ENCODE peak calls at places on chromosomes 13 and 19, in five cellular contexts. One of them, this sample, is unnamed.

GRCh38 chr13:112181336-112182051 is 114.5 kb downstream of the SOX1 start:
- DNase-seq in MCF 10A: no peak
- DNase-seq in cardiac fibroblast: no peak
- DNase-seq in BE2C: no peak
- DNase-seq in mammary epithelial cell: no peak
- DNase-seq in this sample: no peak

GRCh38 chr19:54172413-54172763 is 572 bp downstream of the TMC4 start:
- DNase-seq in MCF 10A: no peak
- DNase-seq in cardiac fibroblast: no peak
- DNase-seq in BE2C: no peak
- DNase-seq in mammary epithelial cell: no peak
- DNase-seq in this sample: no peak

GRCh38 chr13:96677029-96677428 is 317.2 kb downstream of the OXGR1 start:
- DNase-seq in MCF 10A: no peak
- DNase-seq in cardiac fibroblast: no peak
- DNase-seq in BE2C: no peak
- DNase-seq in mammary epithelial cell: no peak
- DNase-seq in this sample: no peak

GRCh38 chr19:20167020-20167644 is at the start of gene ZNF486:
- DNase-seq in MCF 10A: no peak
- DNase-seq in cardiac fibroblast: peak
- DNase-seq in BE2C: peak
- DNase-seq in mammary epithelial cell: peak
- DNase-seq in this sample: peak

GRCh38 chr19:15225797-15226196 is 6.5 kb downstream of the EPHX3 start:
- DNase-seq in MCF 10A: no peak
- DNase-seq in cardiac fibroblast: no peak
- DNase-seq in BE2C: no peak
- DNase-seq in mammary epithelial cell: no peak
- DNase-seq in this sample: no peak

GRCh38 chr13:113906566-113906965 is 42.7 kb upstream of the GAS6 start:
- DNase-seq in MCF 10A: no peak
- DNase-seq in cardiac fibroblast: no peak
- DNase-seq in BE2C: no peak
- DNase-seq in mammary epithelial cell: no peak
- DNase-seq in this sample: no peak

GRCh38 chr19:30648321-30648720 is 276.1 kb downstream of the ZNF536 start:
- DNase-seq in MCF 10A: no peak
- DNase-seq in cardiac fibroblast: no peak
- DNase-seq in BE2C: no peak
- DNase-seq in mammary epithelial cell: no peak
- DNase-seq in this sample: no peak

GRCh38 chr19:54560881-54561385 is 12.7 kb upstream of the LILRA2 start:
- DNase-seq in MCF 10A: no peak
- DNase-seq in cardiac fibroblast: no peak
- DNase-seq in BE2C: no peak
- DNase-seq in mammary epithelial cell: no peak
- DNase-seq in this sample: no peak

GRCh38 chr13:24083722-24084421 is 76.6 kb upstream of the SPATA13 start:
- DNase-seq in MCF 10A: no peak
- DNase-seq in cardiac fibroblast: no peak
- DNase-seq in BE2C: no peak
- DNase-seq in mammary epithelial cell: no peak
- DNase-seq in this sample: no peak

GRCh38 chr13:75797256-75797655 is 161.1 kb downstream of the LMO7 start:
- DNase-seq in MCF 10A: no peak
- DNase-seq in cardiac fibroblast: no peak
- DNase-seq in BE2C: no peak
- DNase-seq in mammary epithelial cell: no peak
- DNase-seq in this sample: no peak

GRCh38 chr13:26051231-26052135 is at the start of gene SHISA2:
- DNase-seq in MCF 10A: peak
- DNase-seq in cardiac fibroblast: peak
- DNase-seq in BE2C: peak
- DNase-seq in mammary epithelial cell: peak
- DNase-seq in this sample: peak

GRCh38 chr19:54420383-54421168 is 5.3 kb downstream of the TTYH1 start:
- DNase-seq in MCF 10A: no peak
- DNase-seq in cardiac fibroblast: peak
- DNase-seq in BE2C: no peak
- DNase-seq in mammary epithelial cell: no peak
- DNase-seq in this sample: no peak

GRCh38 chr19:3398114-3398899 is 31.9 kb downstream of the NFIC start:
- DNase-seq in MCF 10A: no peak
- DNase-seq in cardiac fibroblast: peak
- DNase-seq in BE2C: no peak
- DNase-seq in mammary epithelial cell: no peak
- DNase-seq in this sample: no peak

GRCh38 chr13:76708138-76708537 is 178.1 kb downstream of the KCTD12 start:
- DNase-seq in MCF 10A: no peak
- DNase-seq in cardiac fibroblast: peak
- DNase-seq in BE2C: no peak
- DNase-seq in mammary epithelial cell: no peak
- DNase-seq in this sample: no peak

GRCh38 chr19:34317311-34317927 is 47.6 kb upstream of the GPI start:
- DNase-seq in MCF 10A: no peak
- DNase-seq in cardiac fibroblast: no peak
- DNase-seq in BE2C: no peak
- DNase-seq in mammary epithelial cell: peak
- DNase-seq in this sample: no peak

GRCh38 chr19:17803264-17803896 is 8.4 kb downstream of the B3GNT3 start:
- DNase-seq in MCF 10A: no peak
- DNase-seq in cardiac fibroblast: no peak
- DNase-seq in BE2C: no peak
- DNase-seq in mammary epithelial cell: no peak
- DNase-seq in this sample: no peak

GRCh38 chr19:48271531-48272151 is 1.8 kb downstream of the ZNF114 start:
- DNase-seq in MCF 10A: peak
- DNase-seq in cardiac fibroblast: peak
- DNase-seq in BE2C: peak
- DNase-seq in mammary epithelial cell: peak
- DNase-seq in this sample: peak

GRCh38 chr13:57740719-57741118 is 109.2 kb downstream of the PCDH17 start:
- DNase-seq in MCF 10A: peak
- DNase-seq in cardiac fibroblast: no peak
- DNase-seq in BE2C: peak
- DNase-seq in mammary epithelial cell: no peak
- DNase-seq in this sample: no peak

GRCh38 chr13:34867590-34867989 is 74.5 kb upstream of the NBEA start:
- DNase-seq in MCF 10A: peak
- DNase-seq in cardiac fibroblast: peak
- DNase-seq in BE2C: no peak
- DNase-seq in mammary epithelial cell: peak
- DNase-seq in this sample: no peak

GRCh38 chr13:51845574-51846318 is 769 bp upstream of the TMEM272 start:
- DNase-seq in MCF 10A: no peak
- DNase-seq in cardiac fibroblast: no peak
- DNase-seq in BE2C: no peak
- DNase-seq in mammary epithelial cell: no peak
- DNase-seq in this sample: no peak

GRCh38 chr13:51848674-51849073 is 3.7 kb upstream of the TMEM272 start:
- DNase-seq in MCF 10A: peak
- DNase-seq in cardiac fibroblast: peak
- DNase-seq in BE2C: no peak
- DNase-seq in mammary epithelial cell: no peak
- DNase-seq in this sample: no peak

GRCh38 chr13:51844862-51845573 is at the start of gene TMEM272:
- DNase-seq in MCF 10A: peak
- DNase-seq in cardiac fibroblast: peak
- DNase-seq in BE2C: peak
- DNase-seq in mammary epithelial cell: no peak
- DNase-seq in this sample: peak

GRCh38 chr13:51846756-51847155 is 1.8 kb upstream of the TMEM272 start:
- DNase-seq in MCF 10A: no peak
- DNase-seq in cardiac fibroblast: no peak
- DNase-seq in BE2C: no peak
- DNase-seq in mammary epithelial cell: peak
- DNase-seq in this sample: no peak

DNA sequence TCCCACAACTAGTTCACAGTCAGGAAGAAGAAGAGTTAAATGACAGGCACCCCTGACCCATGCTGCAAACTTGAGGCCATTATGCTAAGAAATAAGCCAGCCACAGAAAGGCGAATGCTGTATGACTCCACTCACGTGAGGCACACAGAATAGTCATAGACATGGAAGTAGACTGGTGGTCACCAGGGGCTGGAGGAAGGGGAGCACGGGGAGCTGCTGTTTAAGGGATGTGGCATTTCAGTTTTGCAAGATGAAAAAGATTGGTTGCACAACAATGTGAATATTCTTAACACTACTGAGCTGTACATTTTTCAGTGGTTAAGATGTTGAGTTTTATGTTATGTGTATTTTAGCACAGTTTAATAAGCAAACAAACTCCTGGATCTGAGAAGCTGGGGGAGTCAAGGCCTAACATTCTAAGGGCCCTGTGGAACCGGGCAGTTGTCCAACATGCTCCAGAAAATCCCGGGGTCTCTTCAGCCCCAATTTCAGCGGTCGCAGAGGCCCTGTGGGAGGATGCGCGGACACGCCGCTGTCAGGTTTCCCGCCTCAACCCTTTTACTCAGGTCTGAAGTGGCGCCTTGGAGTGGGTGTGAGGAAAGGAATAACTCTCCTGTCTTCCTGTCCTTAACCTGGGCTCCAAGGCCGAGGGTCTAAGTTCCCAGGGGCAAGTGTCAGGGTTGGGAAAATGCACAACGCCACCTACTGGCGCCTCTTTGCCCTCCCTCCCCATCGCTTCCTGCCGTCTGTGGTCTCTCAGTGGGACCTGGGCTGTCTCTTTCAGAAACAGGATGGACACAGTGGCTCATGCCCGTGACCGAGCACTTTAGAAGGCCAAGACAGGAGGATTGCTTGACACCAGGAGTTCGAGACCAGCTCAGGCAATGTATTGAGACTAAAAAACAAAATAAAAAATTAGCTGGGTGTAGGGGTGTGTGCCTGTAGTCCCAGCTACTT is 4.4 kb upstream of the TMEM272 start:
- DNase-seq in MCF 10A: peak
- DNase-seq in cardiac fibroblast: peak
- DNase-seq in BE2C: peak
- DNase-seq in mammary epithelial cell: no peak
- DNase-seq in this sample: peak
- TF ChIP-seq CTCF in MCF 10A: peak
- TF ChIP-seq CTCF in cardiac fibroblast: peak
- TF ChIP-seq CTCF in BE2C: peak
- TF ChIP-seq CTCF in mammary epithelial cell: peak
- TF ChIP-seq CTCF in this sample: peak

GRCh38 chr13:32001392-32001768 is 30.2 kb upstream of the FRY start:
- DNase-seq in MCF 10A: peak
- DNase-seq in cardiac fibroblast: peak
- DNase-seq in BE2C: no peak
- DNase-seq in mammary epithelial cell: peak
- DNase-seq in this sample: no peak
- TF ChIP-seq CTCF in MCF 10A: peak
- TF ChIP-seq CTCF in cardiac fibroblast: peak
- TF ChIP-seq CTCF in BE2C: peak
- TF ChIP-seq CTCF in mammary epithelial cell: peak
- TF ChIP-seq CTCF in this sample: peak

DNA sequence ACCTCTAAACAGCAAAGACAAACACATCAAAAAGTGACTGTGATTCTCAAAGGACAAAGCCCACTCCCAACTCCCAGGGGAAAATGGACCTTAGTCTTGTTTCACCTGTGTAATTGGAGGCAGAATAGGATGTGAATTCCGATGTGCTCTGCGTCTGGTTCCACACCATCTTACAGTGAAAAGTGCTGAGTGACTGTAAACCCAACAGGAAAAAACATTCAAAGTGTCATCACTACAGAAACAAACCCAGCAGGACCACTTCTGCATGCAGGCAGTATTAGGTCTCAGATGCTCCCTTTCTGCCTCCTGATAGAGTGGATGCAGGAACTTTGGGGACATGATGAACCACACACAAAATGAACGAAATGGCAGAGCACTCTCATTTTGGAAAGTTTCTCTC is 6.5 kb downstream of the UQCRFS1 start:
- DNase-seq in MCF 10A: no peak
- DNase-seq in cardiac fibroblast: no peak
- DNase-seq in BE2C: no peak
- DNase-seq in mammary epithelial cell: no peak
- DNase-seq in this sample: no peak
- TF ChIP-seq CTCF in MCF 10A: no peak
- TF ChIP-seq CTCF in cardiac fibroblast: no peak
- TF ChIP-seq CTCF in BE2C: no peak
- TF ChIP-seq CTCF in mammary epithelial cell: no peak
- TF ChIP-seq CTCF in this sample: no peak

DNA sequence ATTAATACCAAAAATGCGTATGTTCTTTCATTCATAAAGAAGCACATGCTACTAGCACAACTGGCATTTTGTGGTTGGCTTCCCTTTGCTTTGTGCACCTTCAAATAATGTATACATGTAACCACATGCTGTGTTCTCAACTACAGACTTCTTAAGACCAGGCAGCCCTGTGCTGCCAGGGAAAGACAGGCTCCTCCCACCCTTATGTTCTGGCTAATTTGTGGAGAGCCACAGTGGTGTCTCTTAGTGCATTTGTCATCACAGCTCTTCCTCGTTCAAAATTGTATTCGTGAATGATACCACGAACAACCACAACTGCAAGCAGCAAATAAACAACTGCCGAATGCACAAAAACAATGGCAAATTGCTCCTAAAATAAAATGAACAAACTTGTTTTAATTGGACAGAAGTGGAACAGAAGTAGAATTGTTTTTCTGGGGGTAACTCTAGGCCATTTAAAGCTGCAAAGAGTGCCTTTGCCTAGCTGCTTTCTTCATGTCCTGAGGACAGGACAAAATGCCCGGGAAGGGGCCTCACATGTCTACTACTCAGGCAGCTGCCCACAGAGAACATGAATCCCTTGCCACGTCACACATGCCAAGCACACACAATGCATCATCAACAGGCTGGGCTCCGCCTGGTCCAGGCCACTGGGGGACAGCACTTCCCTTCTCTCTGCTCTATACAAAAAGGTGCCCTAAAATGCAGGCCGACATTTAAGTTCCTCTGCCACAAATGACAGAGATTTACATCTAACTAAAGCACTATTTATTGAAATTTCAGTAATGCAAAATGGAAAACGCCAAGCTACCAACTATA is 21.7 kb downstream of the IRS2 start:
- DNase-seq in MCF 10A: peak
- DNase-seq in cardiac fibroblast: no peak
- DNase-seq in BE2C: no peak
- DNase-seq in mammary epithelial cell: peak
- DNase-seq in this sample: peak
- TF ChIP-seq CTCF in MCF 10A: peak
- TF ChIP-seq CTCF in cardiac fibroblast: peak
- TF ChIP-seq CTCF in BE2C: peak
- TF ChIP-seq CTCF in mammary epithelial cell: peak
- TF ChIP-seq CTCF in this sample: no peak

GRCh38 chr19:1467512-1468273 is 11.3 kb downstream of the C19orf25 start:
- DNase-seq in MCF 10A: no peak
- DNase-seq in cardiac fibroblast: no peak
- DNase-seq in BE2C: no peak
- DNase-seq in mammary epithelial cell: no peak
- DNase-seq in this sample: peak

GRCh38 chr19:1466018-1466460 is 13.0 kb downstream of the C19orf25 start:
- DNase-seq in MCF 10A: no peak
- DNase-seq in cardiac fibroblast: no peak
- DNase-seq in BE2C: no peak
- DNase-seq in mammary epithelial cell: no peak
- DNase-seq in this sample: no peak

GRCh38 chr19:1467228-1467511 is 11.8 kb downstream of the C19orf25 start:
- DNase-seq in MCF 10A: no peak
- DNase-seq in cardiac fibroblast: no peak
- DNase-seq in BE2C: no peak
- DNase-seq in mammary epithelial cell: no peak
- DNase-seq in this sample: no peak

GRCh38 chr19:1466461-1467227 is 12.4 kb downstream of the C19orf25 start:
- DNase-seq in MCF 10A: no peak
- DNase-seq in cardiac fibroblast: no peak
- DNase-seq in BE2C: no peak
- DNase-seq in mammary epithelial cell: no peak
- DNase-seq in this sample: no peak

GRCh38 chr19:1465191-1466016 is 13.6 kb downstream of the C19orf25 start:
- DNase-seq in MCF 10A: peak
- DNase-seq in cardiac fibroblast: peak
- DNase-seq in BE2C: no peak
- DNase-seq in mammary epithelial cell: peak
- DNase-seq in this sample: peak
- TF ChIP-seq CTCF in MCF 10A: peak
- TF ChIP-seq CTCF in cardiac fibroblast: peak
- TF ChIP-seq CTCF in BE2C: no peak
- TF ChIP-seq CTCF in mammary epithelial cell: peak
- TF ChIP-seq CTCF in this sample: peak

This sample was measured in glutamatergic neuron.